ENCODE peak calls at places on chromosomes 13 and 19, in six cellular contexts. S, A, D, B, Q and L are unnamed samples.

GRCh38 chr13:89688908-89689307 is 1658.6 kb upstream of the MIR17HG start:
- DNase-seq in S (no peak), A (no peak), D (no peak), B (no peak), Q (no peak), L (no peak)

GRCh38 chr19:7953576-7953975 is 10.1 kb upstream of the TIMM44 start:
- DNase-seq in S (no peak), A (no peak), D (no peak), B (no peak), Q (peak; percentile 55), L (no peak)

GRCh38 chr13:98570929-98571372 is 6.0 kb downstream of the STK24 start:
- DNase-seq in S (no peak), A (no peak), D (no peak), B (no peak), Q (no peak), L (peak; percentile 77)

GRCh38 chr13:79679334-79679733 is 198.4 kb downstream of the NDFIP2 start:
- DNase-seq in S (peak; percentile 86), A (peak; percentile 30), D (no peak), B (peak; percentile 92), Q (peak; percentile 93), L (peak; percentile 76)

GRCh38 chr19:35868172-35868822 is at the start of gene APLP1:
- DNase-seq in S (no peak), A (peak; percentile 57), D (no peak), B (peak; percentile 84), Q (peak; percentile 65), L (peak; percentile 68)

GRCh38 chr13:99302637-99303505 is 4.3 kb downstream of the GPR183 start:
- DNase-seq in S (no peak), A (no peak), D (no peak), B (no peak), Q (no peak), L (no peak)

GRCh38 chr19:30696514-30696913 is 324.3 kb downstream of the ZNF536 start:
- DNase-seq in S (no peak), A (no peak), D (no peak), B (peak; percentile 68), Q (peak; percentile 85), L (peak; percentile 86)

GRCh38 chr19:48571378-48572162 is 19.6 kb downstream of the SULT2B1 start:
- DNase-seq in S (no peak), A (peak; percentile 58), D (no peak), B (no peak), Q (no peak), L (no peak)

GRCh38 chr13:23899555-23899954 is 2.3 kb upstream of the C1QTNF9B start:
- DNase-seq in S (peak; percentile 62), A (no peak), D (no peak), B (peak; percentile 40), Q (peak; percentile 49), L (no peak)

GRCh38 chr13:98326274-98326673 is 149.2 kb upstream of the RNF113B start:
- DNase-seq in S (no peak), A (no peak), D (no peak), B (no peak), Q (no peak), L (no peak)

GRCh38 chr19:45863840-45864628 is at the start of gene FOXA3:
- DNase-seq in S (no peak), A (no peak), D (no peak), B (peak; percentile 62), Q (peak; percentile 84), L (no peak)

GRCh38 chr19:18273566-18274302 is 518 bp downstream of the IQCN start:
- DNase-seq in S (no peak), A (no peak), D (no peak), B (no peak), Q (no peak), L (no peak)

GRCh38 chr13:91470084-91470621 is 71.7 kb downstream of the GPC5 start:
- DNase-seq in S (no peak), A (no peak), D (no peak), B (no peak), Q (no peak), L (no peak)

GRCh38 chr13:40344270-40345148 is 321.9 kb downstream of the FOXO1 start:
- DNase-seq in S (no peak), A (no peak), D (no peak), B (no peak), Q (no peak), L (no peak)

GRCh38 chr19:18253716-18254115 is 20.5 kb downstream of the IQCN start:
- DNase-seq in S (no peak), A (no peak), D (no peak), B (no peak), Q (no peak), L (no peak)

GRCh38 chr13:113365551-113365971 is 1.6 kb upstream of the GRTP1 start:
- DNase-seq in S (no peak), A (no peak), D (no peak), B (no peak), Q (no peak), L (no peak)

GRCh38 chr13:21060827-21061076 is 634 bp downstream of the LATS2 start:
- DNase-seq in S (no peak), A (no peak), D (no peak), B (no peak), Q (peak; percentile 59), L (peak; percentile 24)

GRCh38 chr13:74443623-74444022 is 309.4 kb upstream of the KLF12 start:
- DNase-seq in S (no peak), A (no peak), D (no peak), B (no peak), Q (no peak), L (peak; percentile 3)

GRCh38 chr13:26051231-26052135 is at the start of gene SHISA2:
- DNase-seq in S (no peak), A (no peak), D (no peak), B (peak; percentile 83), Q (peak; percentile 82), L (no peak)

DNA sequence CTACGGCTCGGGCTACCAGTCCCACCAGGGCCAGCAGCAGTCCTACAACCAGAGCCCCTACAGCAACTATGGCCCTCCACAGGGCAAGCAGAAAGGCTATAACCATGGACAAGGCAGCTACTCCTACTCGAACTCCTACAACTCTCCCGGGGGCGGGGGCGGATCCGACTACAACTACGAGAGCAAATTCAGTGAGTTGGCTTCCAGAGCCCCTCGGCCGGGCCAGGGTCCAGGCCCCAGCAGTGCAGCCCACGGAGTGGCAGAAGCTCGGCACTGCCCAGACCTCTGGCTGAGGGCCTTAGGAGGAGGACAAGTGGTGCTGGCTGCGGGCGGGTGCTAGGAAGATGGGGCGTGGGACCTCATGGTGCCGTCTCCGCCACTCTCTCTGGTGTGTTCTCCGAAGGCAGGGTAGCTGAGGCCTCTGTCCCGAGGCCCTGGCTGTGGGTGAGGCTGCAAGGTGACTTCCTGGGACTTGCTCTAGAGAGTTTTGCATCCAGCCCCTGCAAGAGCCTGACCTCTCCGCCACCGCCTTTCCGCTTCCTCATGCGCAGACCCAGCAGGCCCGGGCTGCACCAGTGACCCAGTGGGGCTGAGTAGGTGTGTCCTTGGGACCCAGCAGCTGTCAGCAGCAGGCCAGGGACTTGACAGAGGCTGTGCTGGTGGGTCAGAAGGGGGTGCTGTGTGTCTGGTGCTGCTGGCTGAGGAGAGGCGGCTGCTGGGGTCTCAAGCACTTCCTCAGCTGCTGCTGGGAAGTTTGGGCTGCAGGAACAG is 13.5 kb upstream of the QTRT1 start:
- DNase-seq in S (no peak), A (no peak), D (no peak), B (no peak), Q (no peak), L (no peak)
- H3K36me3 ChIP-seq in S (no peaks in the 10 kb centered on the region), A (peaks cover 16% of the 10 kb centered on the region), D (peaks cover 73% of the 10 kb centered on the region), B (peaks cover 82% of the 10 kb centered on the region), Q (peaks cover 82% of the 10 kb centered on the region), L (peaks cover 97% of the 10 kb centered on the region)

GRCh38 chr19:44762033-44762432 is 13.5 kb downstream of the BCL3 start:
- DNase-seq in S (no peak), A (no peak), D (no peak), B (no peak), Q (no peak), L (no peak)
- H3K27ac ChIP-seq in S (no peak overlapping the region), A (no peak overlapping the region), D (no peak overlapping the region), B (no peak overlapping the region), Q (no peak overlapping the region), L (no peak overlapping the region)

GRCh38 chr19:58291943-58292342 is 13.2 kb downstream of the ZNF8 start:
- DNase-seq in S (no peak), A (no peak), D (no peak), B (no peak), Q (no peak), L (no peak)

GRCh38 chr19:58296086-58296485 is 9.1 kb upstream of the ERVK3-1 start:
- DNase-seq in S (no peak), A (no peak), D (no peak), B (no peak), Q (no peak), L (no peak)

GRCh38 chr19:58300620-58301019 is 4.6 kb upstream of the ERVK3-1 start:
- DNase-seq in S (no peak), A (no peak), D (no peak), B (no peak), Q (no peak), L (no peak)

GRCh38 chr19:58294743-58295374 is 10.3 kb upstream of the ERVK3-1 start:
- DNase-seq in S (no peak), A (no peak), D (no peak), B (no peak), Q (no peak), L (no peak)
- H3K36me3 ChIP-seq in S (peaks cover 12% of the 10 kb centered on the region), A (peaks cover 12% of the 10 kb centered on the region), D (peaks cover 34% of the 10 kb centered on the region), B (peaks cover 53% of the 10 kb centered on the region), Q (peaks cover 57% of the 10 kb centered on the region), L (peaks cover 86% of the 10 kb centered on the region)

DNA sequence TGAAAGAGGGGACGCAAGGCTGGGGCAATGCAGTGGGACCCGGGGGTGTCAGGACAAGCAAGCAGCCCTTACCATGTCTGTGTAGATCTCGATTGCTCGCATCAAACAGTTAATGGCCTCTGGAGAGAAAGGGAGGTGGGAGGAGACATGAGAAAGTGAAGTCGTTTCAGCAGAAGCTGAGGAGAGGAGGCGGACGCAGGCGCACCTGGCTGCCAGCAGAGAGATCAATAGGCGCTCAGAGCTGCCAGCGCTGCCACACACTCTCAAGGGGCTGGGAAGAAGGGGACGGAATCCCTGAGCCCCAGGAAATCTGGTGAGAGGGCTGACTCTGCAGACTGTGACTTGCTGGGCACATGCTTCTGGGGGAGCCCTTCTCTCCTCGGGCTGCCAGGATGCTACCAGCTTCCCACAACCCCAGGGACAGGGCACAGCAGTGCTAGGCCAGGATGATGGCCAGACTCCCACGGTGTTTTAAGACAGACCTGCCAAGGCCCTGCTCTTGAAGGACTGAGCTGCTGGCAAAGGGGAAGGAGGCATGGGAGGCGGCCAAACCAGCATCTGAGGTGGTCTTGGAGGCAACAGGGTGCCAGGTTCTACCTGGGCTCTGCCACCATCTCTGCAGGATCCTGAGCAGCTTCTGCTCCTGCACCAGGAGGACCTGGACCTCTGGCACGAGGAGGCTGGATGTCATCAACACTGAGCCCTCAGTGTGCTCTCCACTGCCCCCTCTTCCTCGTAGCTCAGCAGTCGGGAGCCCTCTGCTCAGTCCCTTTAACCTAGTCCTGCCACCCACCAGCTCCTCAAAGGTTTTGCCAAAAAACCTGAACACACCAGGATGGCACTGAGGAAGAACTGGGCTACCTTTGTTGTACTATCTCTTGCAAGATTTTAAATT is 11.7 kb upstream of the KPTN start:
- DNase-seq in S (no peak), A (no peak), D (no peak), B (no peak), Q (no peak), L (no peak)
- H3K27ac ChIP-seq in S (no peak overlapping the region), A (no peak overlapping the region), D (no peak overlapping the region), B (no peak overlapping the region), Q (no peak overlapping the region), L (no peak overlapping the region)